ENCODE peak calls at places on chromosomes 3 and 15, in eight cellular contexts. One of them, this sample, is unnamed. For H3K4me1, the result is how much of the 10 kb centered on the place peaks cover.

GRCh38 chr3:123405936-123406510 is 42.9 kb downstream of the ADCY5 start:
- DNase-seq in left ventricle myocardium inferior: no peak
- DNase-seq in IMR-90: no peak
- DNase-seq in foreskin keratinocyte: no peak
- DNase-seq in neural progenitor cell: no peak
- DNase-seq in esophagus muscularis mucosa: no peak
- DNase-seq in PC-3: no peak
- DNase-seq in body of pancreas: no peak
- DNase-seq in this sample: peak

GRCh38 chr3:8607285-8608040 is 37.1 kb downstream of the SSUH2 start:
- DNase-seq in body of pancreas: peak
- DNase-seq in esophagus muscularis mucosa: no peak
- DNase-seq in PC-3: peak
- DNase-seq in neural progenitor cell: peak
- DNase-seq in left ventricle myocardium inferior: peak
- DNase-seq in IMR-90: peak
- DNase-seq in foreskin keratinocyte: peak
- DNase-seq in this sample: peak

GRCh38 chr3:178658694-178659315 is 122.6 kb downstream of the KCNMB2 start:
- DNase-seq in esophagus muscularis mucosa: no peak
- DNase-seq in neural progenitor cell: no peak
- DNase-seq in left ventricle myocardium inferior: no peak
- DNase-seq in PC-3: no peak
- DNase-seq in body of pancreas: no peak
- DNase-seq in foreskin keratinocyte: no peak
- DNase-seq in IMR-90: no peak
- DNase-seq in this sample: no peak

GRCh38 chr15:97993310-97993738 is 32.8 kb downstream of the ARRDC4 start:
- DNase-seq in neural progenitor cell: no peak
- DNase-seq in body of pancreas: no peak
- DNase-seq in left ventricle myocardium inferior: no peak
- DNase-seq in PC-3: peak
- DNase-seq in esophagus muscularis mucosa: no peak
- DNase-seq in IMR-90: no peak
- DNase-seq in foreskin keratinocyte: peak
- DNase-seq in this sample: peak

GRCh38 chr3:93934366-93935046 is 39.2 kb downstream of the PROS1 start:
- DNase-seq in PC-3: no peak
- DNase-seq in body of pancreas: no peak
- DNase-seq in left ventricle myocardium inferior: no peak
- DNase-seq in neural progenitor cell: no peak
- DNase-seq in IMR-90: no peak
- DNase-seq in esophagus muscularis mucosa: no peak
- DNase-seq in foreskin keratinocyte: no peak
- DNase-seq in this sample: no peak

GRCh38 chr3:189144645-189145044 is 27.1 kb upstream of the TPRG1 start:
- DNase-seq in left ventricle myocardium inferior: no peak
- DNase-seq in foreskin keratinocyte: no peak
- DNase-seq in IMR-90: peak
- DNase-seq in neural progenitor cell: no peak
- DNase-seq in esophagus muscularis mucosa: no peak
- DNase-seq in body of pancreas: no peak
- DNase-seq in PC-3: peak
- DNase-seq in this sample: no peak

GRCh38 chr3:169591983-169592644 is 71.4 kb downstream of the MECOM start:
- DNase-seq in left ventricle myocardium inferior: no peak
- DNase-seq in body of pancreas: no peak
- DNase-seq in PC-3: no peak
- DNase-seq in neural progenitor cell: no peak
- DNase-seq in foreskin keratinocyte: no peak
- DNase-seq in esophagus muscularis mucosa: no peak
- DNase-seq in IMR-90: peak
- DNase-seq in this sample: no peak

GRCh38 chr15:52185151-52185561 is 6.0 kb downstream of the GNB5 start:
- DNase-seq in esophagus muscularis mucosa: no peak
- DNase-seq in IMR-90: no peak
- DNase-seq in body of pancreas: peak
- DNase-seq in foreskin keratinocyte: no peak
- DNase-seq in neural progenitor cell: no peak
- DNase-seq in left ventricle myocardium inferior: no peak
- DNase-seq in PC-3: no peak
- DNase-seq in this sample: no peak

GRCh38 chr3:129576514-129577345 is 29.7 kb downstream of the PLXND1 start:
- DNase-seq in esophagus muscularis mucosa: no peak
- DNase-seq in PC-3: no peak
- DNase-seq in IMR-90: no peak
- DNase-seq in foreskin keratinocyte: no peak
- DNase-seq in left ventricle myocardium inferior: peak
- DNase-seq in body of pancreas: peak
- DNase-seq in neural progenitor cell: no peak
- DNase-seq in this sample: no peak

GRCh38 chr3:53815651-53816050 is 30.6 kb downstream of the CHDH start:
- DNase-seq in IMR-90: no peak
- DNase-seq in PC-3: no peak
- DNase-seq in neural progenitor cell: no peak
- DNase-seq in esophagus muscularis mucosa: no peak
- DNase-seq in left ventricle myocardium inferior: no peak
- DNase-seq in body of pancreas: no peak
- DNase-seq in foreskin keratinocyte: no peak
- DNase-seq in this sample: no peak

GRCh38 chr15:99454941-99455795 is 110.6 kb upstream of the MEF2A start:
- DNase-seq in IMR-90: peak
- DNase-seq in PC-3: peak
- DNase-seq in neural progenitor cell: no peak
- DNase-seq in esophagus muscularis mucosa: peak
- DNase-seq in body of pancreas: peak
- DNase-seq in left ventricle myocardium inferior: peak
- DNase-seq in foreskin keratinocyte: peak
- DNase-seq in this sample: peak

GRCh38 chr15:73367624-73368300 is 996 bp downstream of the HCN4 start:
- DNase-seq in foreskin keratinocyte: no peak
- DNase-seq in esophagus muscularis mucosa: no peak
- DNase-seq in neural progenitor cell: peak
- DNase-seq in IMR-90: no peak
- DNase-seq in body of pancreas: no peak
- DNase-seq in left ventricle myocardium inferior: no peak
- DNase-seq in PC-3: no peak
- DNase-seq in this sample: no peak

GRCh38 chr3:57331078-57331477 is 38.6 kb upstream of the ASB14 start:
- DNase-seq in neural progenitor cell: no peak
- DNase-seq in foreskin keratinocyte: no peak
- DNase-seq in left ventricle myocardium inferior: no peak
- DNase-seq in esophagus muscularis mucosa: no peak
- DNase-seq in PC-3: no peak
- DNase-seq in IMR-90: no peak
- DNase-seq in body of pancreas: no peak
- DNase-seq in this sample: no peak

GRCh38 chr3:180421221-180421620 is 180.7 kb upstream of the TTC14 start:
- DNase-seq in esophagus muscularis mucosa: no peak
- DNase-seq in neural progenitor cell: no peak
- DNase-seq in IMR-90: peak
- DNase-seq in PC-3: peak
- DNase-seq in left ventricle myocardium inferior: no peak
- DNase-seq in body of pancreas: no peak
- DNase-seq in foreskin keratinocyte: peak
- DNase-seq in this sample: no peak

GRCh38 chr15:39028069-39028468 is 463.5 kb upstream of the RASGRP1 start:
- DNase-seq in body of pancreas: peak
- DNase-seq in neural progenitor cell: no peak
- DNase-seq in IMR-90: peak
- DNase-seq in PC-3: peak
- DNase-seq in esophagus muscularis mucosa: no peak
- DNase-seq in left ventricle myocardium inferior: peak
- DNase-seq in foreskin keratinocyte: peak
- DNase-seq in this sample: peak

GRCh38 chr15:85329561-85330421 is 50.6 kb upstream of the AKAP13 start:
- DNase-seq in esophagus muscularis mucosa: peak
- DNase-seq in body of pancreas: peak
- DNase-seq in neural progenitor cell: no peak
- DNase-seq in left ventricle myocardium inferior: peak
- DNase-seq in foreskin keratinocyte: no peak
- DNase-seq in PC-3: no peak
- DNase-seq in IMR-90: peak
- DNase-seq in this sample: no peak

GRCh38 chr3:76387000-76387399 is 601.7 kb upstream of the ZNF717 start:
- DNase-seq in IMR-90: no peak
- DNase-seq in PC-3: no peak
- DNase-seq in neural progenitor cell: peak
- DNase-seq in left ventricle myocardium inferior: no peak
- DNase-seq in esophagus muscularis mucosa: no peak
- DNase-seq in body of pancreas: no peak
- DNase-seq in foreskin keratinocyte: no peak
- DNase-seq in this sample: no peak

GRCh38 chr3:114319453-114319852 is 25.6 kb downstream of the TIGIT start:
- DNase-seq in body of pancreas: no peak
- DNase-seq in foreskin keratinocyte: peak
- DNase-seq in neural progenitor cell: peak
- DNase-seq in IMR-90: peak
- DNase-seq in PC-3: peak
- DNase-seq in left ventricle myocardium inferior: no peak
- DNase-seq in esophagus muscularis mucosa: no peak
- DNase-seq in this sample: no peak

GRCh38 chr3:126986001-126986400 is 3.1 kb downstream of the PLXNA1 start:
- DNase-seq in neural progenitor cell: no peak
- DNase-seq in foreskin keratinocyte: no peak
- DNase-seq in IMR-90: peak
- DNase-seq in esophagus muscularis mucosa: no peak
- DNase-seq in body of pancreas: peak
- DNase-seq in left ventricle myocardium inferior: no peak
- DNase-seq in PC-3: no peak
- DNase-seq in this sample: no peak

GRCh38 chr15:98954411-98954810 is 53.2 kb downstream of the PGPEP1L start:
- DNase-seq in PC-3: no peak
- DNase-seq in esophagus muscularis mucosa: no peak
- DNase-seq in body of pancreas: peak
- DNase-seq in foreskin keratinocyte: no peak
- DNase-seq in IMR-90: peak
- DNase-seq in left ventricle myocardium inferior: peak
- DNase-seq in neural progenitor cell: no peak
- DNase-seq in this sample: peak

GRCh38 chr3:20104167-20104661 is 64.0 kb downstream of the KAT2B start:
- DNase-seq in neural progenitor cell: no peak
- DNase-seq in PC-3: no peak
- DNase-seq in IMR-90: no peak
- DNase-seq in left ventricle myocardium inferior: no peak
- DNase-seq in body of pancreas: no peak
- DNase-seq in foreskin keratinocyte: no peak
- DNase-seq in esophagus muscularis mucosa: no peak
- DNase-seq in this sample: no peak

GRCh38 chr3:14462738-14463137 is 60.3 kb downstream of the SLC6A6 start:
- DNase-seq in left ventricle myocardium inferior: no peak
- DNase-seq in IMR-90: peak
- DNase-seq in body of pancreas: no peak
- DNase-seq in esophagus muscularis mucosa: no peak
- DNase-seq in neural progenitor cell: no peak
- DNase-seq in PC-3: no peak
- DNase-seq in foreskin keratinocyte: peak
- DNase-seq in this sample: no peak

GRCh38 chr15:63196846-63197245 is 7.4 kb downstream of the RAB8B start:
- DNase-seq in PC-3: no peak
- DNase-seq in body of pancreas: no peak
- DNase-seq in left ventricle myocardium inferior: no peak
- DNase-seq in foreskin keratinocyte: no peak
- DNase-seq in IMR-90: no peak
- DNase-seq in neural progenitor cell: no peak
- DNase-seq in esophagus muscularis mucosa: no peak
- DNase-seq in this sample: no peak
- H3K4me1 ChIP-seq in PC-3: under half
- H3K4me1 ChIP-seq in body of pancreas: under half
- H3K4me1 ChIP-seq in left ventricle myocardium inferior: half or more
- H3K4me1 ChIP-seq in foreskin keratinocyte: under half
- H3K4me1 ChIP-seq in IMR-90: under half
- H3K4me1 ChIP-seq in neural progenitor cell: under half
- H3K4me1 ChIP-seq in esophagus muscularis mucosa: half or more
- H3K4me1 ChIP-seq in this sample: under half

GRCh38 chr3:46449755-46450552 is 14.8 kb downstream of the LTF start:
- DNase-seq in esophagus muscularis mucosa: no peak
- DNase-seq in foreskin keratinocyte: no peak
- DNase-seq in IMR-90: peak
- DNase-seq in neural progenitor cell: peak
- DNase-seq in left ventricle myocardium inferior: no peak
- DNase-seq in PC-3: peak
- DNase-seq in body of pancreas: no peak
- DNase-seq in this sample: no peak
- TF ChIP-seq CTCF in esophagus muscularis mucosa: no peak
- TF ChIP-seq CTCF in foreskin keratinocyte: peak
- TF ChIP-seq CTCF in IMR-90: peak
- TF ChIP-seq CTCF in neural progenitor cell: peak
- TF ChIP-seq CTCF in left ventricle myocardium inferior: peak
- TF ChIP-seq CTCF in PC-3: peak
- TF ChIP-seq CTCF in body of pancreas: peak
- TF ChIP-seq CTCF in this sample: peak

GRCh38 chr3:52046914-52047239 is 9.5 kb downstream of the DUSP7 start:
- DNase-seq in foreskin keratinocyte: no peak
- DNase-seq in body of pancreas: no peak
- DNase-seq in IMR-90: no peak
- DNase-seq in esophagus muscularis mucosa: no peak
- DNase-seq in left ventricle myocardium inferior: no peak
- DNase-seq in neural progenitor cell: no peak
- DNase-seq in PC-3: no peak
- DNase-seq in this sample: no peak
- H3K4me1 ChIP-seq in foreskin keratinocyte: under half
- H3K4me1 ChIP-seq in body of pancreas: under half
- H3K4me1 ChIP-seq in IMR-90: under half
- H3K4me1 ChIP-seq in esophagus muscularis mucosa: under half
- H3K4me1 ChIP-seq in left ventricle myocardium inferior: half or more
- H3K4me1 ChIP-seq in neural progenitor cell: under half
- H3K4me1 ChIP-seq in PC-3: under half
- H3K4me1 ChIP-seq in this sample: half or more

DNA sequence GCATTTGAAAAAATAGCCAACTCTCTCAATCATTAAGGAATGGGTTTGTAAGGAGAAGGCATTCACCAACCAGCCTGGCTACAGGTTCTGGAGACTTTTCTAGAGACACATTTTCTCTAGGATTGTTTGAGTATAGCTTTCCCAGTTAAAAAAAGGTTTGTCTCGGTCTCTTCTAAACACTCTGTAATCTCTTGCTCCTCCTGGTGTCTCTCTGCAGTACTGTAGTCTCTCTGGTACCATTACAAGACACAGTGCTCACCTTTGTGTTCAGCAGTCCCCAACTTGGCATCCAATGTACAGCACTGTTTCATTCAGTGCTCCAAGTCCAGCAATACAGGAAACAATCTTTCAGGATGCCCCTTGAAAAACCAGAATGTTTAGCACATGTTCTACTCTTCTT is 534.4 kb downstream of the ZNF385D start:
- DNase-seq in left ventricle myocardium inferior: no peak
- DNase-seq in foreskin keratinocyte: no peak
- DNase-seq in esophagus muscularis mucosa: no peak
- DNase-seq in PC-3: peak
- DNase-seq in IMR-90: no peak
- DNase-seq in body of pancreas: no peak
- DNase-seq in neural progenitor cell: peak
- DNase-seq in this sample: no peak
- TF ChIP-seq CTCF in left ventricle myocardium inferior: peak
- TF ChIP-seq CTCF in foreskin keratinocyte: peak
- TF ChIP-seq CTCF in esophagus muscularis mucosa: peak
- TF ChIP-seq CTCF in PC-3: peak
- TF ChIP-seq CTCF in IMR-90: peak
- TF ChIP-seq CTCF in body of pancreas: no peak
- TF ChIP-seq CTCF in neural progenitor cell: peak
- TF ChIP-seq CTCF in this sample: no peak

This sample was measured in heart left ventricle.